ENCODE peak calls at places on chromosomes 7 and 10, in six cellular contexts. M, K, S, R, Q and T are unnamed samples.

GRCh38 chr7:36075561-36075960 is 77.5 kb upstream of the EEPD1 start:
- DNase-seq in M (no peak), K (no peak), S (no peak), Q (no peak), R (no peak), T (no peak)

GRCh38 chr7:155872678-155873369 is 60.6 kb upstream of the SHH start:
- DNase-seq in M (no peak), K (no peak), Q (no peak), S (no peak), R (no peak), T (no peak)

GRCh38 chr7:38199154-38199553 is 21.1 kb downstream of the STARD3NL start:
- DNase-seq in M (no peak), R (no peak), K (no peak), Q (no peak), S (no peak), T (no peak)

GRCh38 chr7:141001122-141001521 is 13.6 kb downstream of the MRPS33 start:
- DNase-seq in K (no peak), R (peak), M (no peak), Q (no peak), S (no peak), T (no peak)

GRCh38 chr7:114548081-114548480 is 133.5 kb downstream of the FOXP2 start:
- DNase-seq in S (no peak), R (no peak), Q (no peak), M (no peak), K (no peak), T (no peak)

GRCh38 chr10:12434277-12434676 is 84.9 kb downstream of the CAMK1D start:
- DNase-seq in K (no peak), M (peak), R (no peak), Q (peak), S (no peak), T (no peak)

GRCh38 chr10:31803606-31804195 is 124.9 kb downstream of the ARHGAP12 start:
- DNase-seq in Q (no peak), S (no peak), K (no peak), R (no peak), M (no peak), T (no peak)

GRCh38 chr7:29328811-29329210 is 134.2 kb downstream of the CHN2 start:
- DNase-seq in Q (no peak), S (peak), M (no peak), R (no peak), K (no peak), T (peak)

GRCh38 chr7:25759281-25759680 is 392.7 kb upstream of the NFE2L3 start:
- DNase-seq in M (no peak), S (no peak), R (no peak), Q (no peak), K (no peak), T (no peak)